ENCODE peak calls at places on chromosome 20, in nine cellular contexts. One of them, this sample, is unnamed.
A peak's percentile ranks its signal among the peaks of the same experiment; 100 is the strongest.

GRCh38 chr20:20286061-20286460 is 81.8 kb upstream of the INSM1 start:
- DNase-seq in BJ: no peak
- DNase-seq in B cell: no peak
- DNase-seq in RWPE1: no peak
- DNase-seq in epithelial cell of proximal tubule: no peak
- DNase-seq in colonic mucosa: no peak
- DNase-seq in IMR-90: no peak
- DNase-seq in heart right ventricle: no peak
- DNase-seq in lung: no peak
- DNase-seq in this sample: no peak

GRCh38 chr20:22866757-22867425 is 168.2 kb upstream of the SSTR4 start:
- DNase-seq in lung: no peak
- DNase-seq in RWPE1: no peak
- DNase-seq in colonic mucosa: no peak
- DNase-seq in heart right ventricle: no peak
- DNase-seq in IMR-90: no peak
- DNase-seq in BJ: no peak
- DNase-seq in B cell: no peak
- DNase-seq in epithelial cell of proximal tubule: no peak
- DNase-seq in this sample: no peak

GRCh38 chr20:18638768-18639167 is 50.9 kb downstream of the DTD1 start:
- DNase-seq in B cell: no peak
- DNase-seq in BJ: no peak
- DNase-seq in epithelial cell of proximal tubule: no peak
- DNase-seq in RWPE1: no peak
- DNase-seq in colonic mucosa: no peak
- DNase-seq in heart right ventricle: no peak
- DNase-seq in IMR-90: peak; percentile 26
- DNase-seq in lung: no peak
- DNase-seq in this sample: no peak

GRCh38 chr20:35467339-35468224 is 12.2 kb downstream of the CEP250 start:
- DNase-seq in epithelial cell of proximal tubule: no peak
- DNase-seq in IMR-90: peak; percentile 64
- DNase-seq in BJ: no peak
- DNase-seq in B cell: no peak
- DNase-seq in RWPE1: peak; percentile 67
- DNase-seq in lung: no peak
- DNase-seq in heart right ventricle: no peak
- DNase-seq in colonic mucosa: no peak
- DNase-seq in this sample: no peak

GRCh38 chr20:11302436-11302835 is 615.3 kb upstream of the BTBD3 start:
- DNase-seq in heart right ventricle: no peak
- DNase-seq in colonic mucosa: no peak
- DNase-seq in lung: no peak
- DNase-seq in BJ: no peak
- DNase-seq in epithelial cell of proximal tubule: no peak
- DNase-seq in RWPE1: no peak
- DNase-seq in B cell: no peak
- DNase-seq in IMR-90: peak; percentile 81
- DNase-seq in this sample: no peak

GRCh38 chr20:53826090-53826489 is 232.5 kb upstream of the ZNF217 start:
- DNase-seq in lung: no peak
- DNase-seq in IMR-90: no peak
- DNase-seq in RWPE1: no peak
- DNase-seq in BJ: no peak
- DNase-seq in B cell: no peak
- DNase-seq in epithelial cell of proximal tubule: no peak
- DNase-seq in colonic mucosa: no peak
- DNase-seq in heart right ventricle: no peak
- DNase-seq in this sample: no peak

GRCh38 chr20:55316753-55317152 is 688.6 kb downstream of the CBLN4 start:
- DNase-seq in B cell: no peak
- DNase-seq in lung: no peak
- DNase-seq in colonic mucosa: no peak
- DNase-seq in BJ: no peak
- DNase-seq in heart right ventricle: no peak
- DNase-seq in IMR-90: no peak
- DNase-seq in RWPE1: no peak
- DNase-seq in epithelial cell of proximal tubule: no peak
- DNase-seq in this sample: no peak

GRCh38 chr20:52103911-52104545 is 87.6 kb downstream of the ZFP64 start:
- DNase-seq in IMR-90: peak; percentile 14
- DNase-seq in colonic mucosa: no peak
- DNase-seq in BJ: no peak
- DNase-seq in lung: no peak
- DNase-seq in RWPE1: peak; percentile 26
- DNase-seq in heart right ventricle: no peak
- DNase-seq in B cell: peak; percentile 6
- DNase-seq in epithelial cell of proximal tubule: no peak
- DNase-seq in this sample: no peak

GRCh38 chr20:37711987-37712961 is 18.4 kb downstream of the CTNNBL1 start:
- DNase-seq in RWPE1: no peak
- DNase-seq in IMR-90: no peak
- DNase-seq in B cell: no peak
- DNase-seq in epithelial cell of proximal tubule: no peak
- DNase-seq in lung: no peak
- DNase-seq in heart right ventricle: peak; percentile 34
- DNase-seq in BJ: no peak
- DNase-seq in colonic mucosa: no peak
- DNase-seq in this sample: no peak

GRCh38 chr20:23092409-23092756 is 6.3 kb upstream of the CD93 start:
- DNase-seq in epithelial cell of proximal tubule: no peak
- DNase-seq in B cell: no peak
- DNase-seq in IMR-90: no peak
- DNase-seq in heart right ventricle: no peak
- DNase-seq in lung: no peak
- DNase-seq in BJ: no peak
- DNase-seq in RWPE1: no peak
- DNase-seq in colonic mucosa: no peak
- DNase-seq in this sample: no peak

DNA sequence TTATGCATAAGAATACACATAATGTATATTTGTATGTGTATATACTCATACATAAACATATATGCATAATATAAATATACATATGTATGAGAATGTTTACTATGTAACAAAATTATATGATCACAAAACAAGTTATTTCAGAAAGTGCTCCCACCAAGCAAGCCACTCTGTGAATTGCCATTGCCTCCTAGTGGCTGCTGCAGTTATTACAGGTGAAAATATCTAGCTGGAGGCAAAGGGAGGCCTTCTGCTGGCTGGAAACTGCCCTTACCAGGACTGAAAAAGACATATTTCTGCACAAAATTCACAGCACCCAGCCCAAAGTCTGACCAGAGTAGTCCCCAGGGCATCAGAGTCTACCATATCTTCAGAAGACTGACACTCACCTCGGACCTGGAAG is 14.4 kb upstream of the ADAM33 start:
- DNase-seq in lung: no peak
- DNase-seq in epithelial cell of proximal tubule: no peak
- DNase-seq in heart right ventricle: no peak
- DNase-seq in B cell: no peak
- DNase-seq in IMR-90: no peak
- DNase-seq in RWPE1: no peak
- DNase-seq in colonic mucosa: no peak
- DNase-seq in BJ: no peak
- DNase-seq in this sample: no peak
- TF ChIP-seq CTCF in lung: no peak
- TF ChIP-seq CTCF in epithelial cell of proximal tubule: peak; percentile 58
- TF ChIP-seq CTCF in heart right ventricle: peak; percentile 19
- TF ChIP-seq CTCF in B cell: no peak
- TF ChIP-seq CTCF in IMR-90: peak; percentile 38
- TF ChIP-seq CTCF in RWPE1: peak; percentile 36
- TF ChIP-seq CTCF in colonic mucosa: no peak
- TF ChIP-seq CTCF in BJ: peak; percentile 57
- TF ChIP-seq CTCF in this sample: no peak

DNA sequence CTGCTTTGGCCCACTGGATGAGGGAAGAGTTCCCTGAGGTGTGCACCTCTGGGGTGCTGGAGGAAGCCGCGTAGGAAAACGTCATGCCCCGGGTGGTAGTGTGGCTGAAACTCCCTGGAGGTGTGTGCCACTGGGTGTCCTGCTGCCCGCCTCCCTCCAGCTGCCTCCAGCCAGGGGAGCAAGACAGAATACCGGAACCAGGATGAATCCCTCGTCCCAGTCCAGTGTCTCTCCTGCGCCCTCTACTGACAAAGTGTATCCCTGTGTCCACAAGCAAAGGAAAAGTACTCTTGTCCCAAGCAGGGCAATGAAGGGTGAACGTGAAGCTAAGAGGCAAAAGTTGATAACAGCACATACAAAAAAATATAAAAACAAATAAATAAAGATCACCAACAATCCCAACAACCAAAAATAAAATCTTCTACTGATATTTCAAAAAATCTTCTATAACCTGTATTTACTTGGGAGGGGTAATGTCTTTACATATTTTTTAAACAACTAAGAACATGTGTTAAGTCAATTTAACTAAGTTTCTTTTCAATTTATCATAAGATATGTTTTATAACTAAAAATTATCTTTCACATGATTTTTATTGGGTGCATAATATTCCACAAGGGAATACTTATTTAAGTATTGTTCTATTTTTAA is 437.6 kb downstream of the MAFB start:
- DNase-seq in lung: no peak
- DNase-seq in epithelial cell of proximal tubule: peak; percentile 2
- DNase-seq in heart right ventricle: no peak
- DNase-seq in BJ: no peak
- DNase-seq in B cell: no peak
- DNase-seq in RWPE1: peak; percentile 36
- DNase-seq in IMR-90: peak; percentile 15
- DNase-seq in colonic mucosa: peak; percentile 50
- DNase-seq in this sample: no peak
- TF ChIP-seq CTCF in lung: peak; percentile 19
- TF ChIP-seq CTCF in epithelial cell of proximal tubule: peak; percentile 72
- TF ChIP-seq CTCF in heart right ventricle: peak; percentile 26
- TF ChIP-seq CTCF in BJ: peak; percentile 68
- TF ChIP-seq CTCF in B cell: no peak
- TF ChIP-seq CTCF in RWPE1: peak; percentile 69
- TF ChIP-seq CTCF in IMR-90: peak; percentile 37
- TF ChIP-seq CTCF in colonic mucosa: peak; percentile 30
- TF ChIP-seq CTCF in this sample: no peak

GRCh38 chr20:32153771-32154170 is 44.3 kb downstream of the TM9SF4 start:
- DNase-seq in IMR-90: no peak
- DNase-seq in BJ: no peak
- DNase-seq in epithelial cell of proximal tubule: no peak
- DNase-seq in colonic mucosa: no peak
- DNase-seq in RWPE1: no peak
- DNase-seq in lung: no peak
- DNase-seq in heart right ventricle: no peak
- DNase-seq in B cell: no peak
- DNase-seq in this sample: no peak

GRCh38 chr20:32157611-32158010 is 48.1 kb downstream of the TM9SF4 start:
- DNase-seq in epithelial cell of proximal tubule: no peak
- DNase-seq in lung: no peak
- DNase-seq in RWPE1: no peak
- DNase-seq in B cell: no peak
- DNase-seq in colonic mucosa: no peak
- DNase-seq in IMR-90: no peak
- DNase-seq in BJ: no peak
- DNase-seq in heart right ventricle: no peak
- DNase-seq in this sample: no peak

GRCh38 chr20:32152421-32153155 is 43.1 kb downstream of the TM9SF4 start:
- DNase-seq in RWPE1: no peak
- DNase-seq in epithelial cell of proximal tubule: no peak
- DNase-seq in lung: no peak
- DNase-seq in heart right ventricle: no peak
- DNase-seq in B cell: no peak
- DNase-seq in colonic mucosa: peak; percentile 27
- DNase-seq in BJ: no peak
- DNase-seq in IMR-90: no peak
- DNase-seq in this sample: no peak

GRCh38 chr20:32153156-32153665 is 43.7 kb downstream of the TM9SF4 start:
- DNase-seq in heart right ventricle: no peak
- DNase-seq in epithelial cell of proximal tubule: no peak
- DNase-seq in lung: no peak
- DNase-seq in BJ: no peak
- DNase-seq in colonic mucosa: no peak
- DNase-seq in RWPE1: no peak
- DNase-seq in B cell: no peak
- DNase-seq in IMR-90: no peak
- DNase-seq in this sample: no peak

DNA sequence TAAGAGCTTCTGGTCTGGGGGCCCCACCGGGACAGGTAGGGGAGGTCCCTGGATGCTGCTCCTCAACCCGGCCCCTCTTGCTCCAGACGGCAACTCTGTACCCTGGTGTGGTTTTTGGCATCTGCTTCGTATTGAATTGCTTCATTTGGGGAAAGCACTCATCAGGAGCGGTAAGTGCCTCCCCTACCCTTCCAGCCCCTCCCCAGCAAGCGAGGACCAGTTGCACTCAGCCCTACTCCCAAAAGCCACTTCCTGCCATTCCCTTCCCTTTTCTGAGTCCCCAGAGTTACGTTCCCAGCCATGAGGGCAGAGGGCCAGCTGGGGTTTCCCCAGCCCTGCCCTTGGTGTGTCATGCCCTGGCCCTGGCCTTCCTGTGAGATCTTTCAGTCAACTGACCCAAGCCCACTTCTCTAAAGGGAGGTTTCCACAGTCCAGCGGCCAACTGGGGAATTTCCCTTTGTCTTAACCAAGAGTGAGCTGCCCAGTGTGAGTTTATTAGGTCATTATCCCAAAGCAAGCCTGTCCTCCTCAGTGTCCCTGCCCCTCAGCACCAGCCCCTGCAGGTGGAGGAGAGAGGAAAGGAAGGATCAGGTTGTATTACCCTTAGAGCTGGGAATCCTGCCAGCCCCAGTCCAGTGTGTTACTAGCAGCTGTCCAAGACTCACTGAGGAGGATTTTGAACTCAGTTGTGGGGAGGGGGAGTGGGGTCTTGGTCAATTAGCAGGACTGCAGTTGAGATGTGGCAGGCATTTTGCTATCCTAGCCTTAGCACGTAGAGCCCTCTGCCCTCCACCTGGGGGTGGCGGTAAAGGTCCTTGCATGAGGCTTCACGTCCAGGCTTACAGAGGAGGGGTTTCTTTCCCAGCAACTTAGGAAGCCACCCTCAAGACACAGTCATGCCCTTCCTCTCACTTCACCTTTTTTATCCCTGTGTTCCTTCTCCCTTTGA is 45.8 kb downstream of the TM9SF4 start:
- DNase-seq in colonic mucosa: peak; percentile 67
- DNase-seq in lung: peak; percentile 91
- DNase-seq in BJ: peak; percentile 59
- DNase-seq in B cell: peak; percentile 35
- DNase-seq in RWPE1: peak; percentile 56
- DNase-seq in IMR-90: peak; percentile 88
- DNase-seq in epithelial cell of proximal tubule: peak; percentile 86
- DNase-seq in heart right ventricle: peak; percentile 84
- DNase-seq in this sample: no peak
- TF ChIP-seq CTCF in colonic mucosa: no peak
- TF ChIP-seq CTCF in lung: no peak
- TF ChIP-seq CTCF in BJ: peak; percentile 14
- TF ChIP-seq CTCF in B cell: no peak
- TF ChIP-seq CTCF in RWPE1: no peak
- TF ChIP-seq CTCF in IMR-90: peak; percentile 26
- TF ChIP-seq CTCF in epithelial cell of proximal tubule: peak; percentile 41
- TF ChIP-seq CTCF in heart right ventricle: peak; percentile 56
- TF ChIP-seq CTCF in this sample: no peak

DNA sequence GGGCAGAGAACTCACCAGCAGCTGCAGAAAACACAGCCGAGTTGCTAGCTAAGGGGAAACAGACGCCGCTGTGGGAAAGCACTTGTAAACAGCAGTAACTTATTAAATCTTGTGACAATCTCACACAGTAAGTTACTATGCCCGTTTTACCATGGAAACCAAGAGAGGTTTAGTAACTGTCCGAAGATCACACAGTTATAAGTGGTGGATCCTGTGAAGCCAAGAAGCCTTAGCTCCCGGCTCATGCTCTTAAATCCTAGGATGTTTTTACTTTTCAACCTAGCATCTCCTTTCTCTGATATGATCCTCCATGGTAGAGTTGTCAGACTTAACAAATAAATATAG is 1.5 kb upstream of the SULF2 start:
- DNase-seq in B cell: no peak
- DNase-seq in epithelial cell of proximal tubule: peak; percentile 46
- DNase-seq in heart right ventricle: no peak
- DNase-seq in IMR-90: no peak
- DNase-seq in lung: no peak
- DNase-seq in RWPE1: no peak
- DNase-seq in BJ: no peak
- DNase-seq in colonic mucosa: no peak
- DNase-seq in this sample: no peak
- TF ChIP-seq CTCF in B cell: peak; percentile 6
- TF ChIP-seq CTCF in epithelial cell of proximal tubule: no peak
- TF ChIP-seq CTCF in heart right ventricle: no peak
- TF ChIP-seq CTCF in IMR-90: no peak
- TF ChIP-seq CTCF in lung: no peak
- TF ChIP-seq CTCF in RWPE1: no peak
- TF ChIP-seq CTCF in BJ: no peak
- TF ChIP-seq CTCF in colonic mucosa: no peak
- TF ChIP-seq CTCF in this sample: no peak

This sample was measured in natural killer cell.